ENCODE peak calls at places on chromosomes 16 and 17, in nine cellular contexts. J is A549, P is tibial nerve, H is H1, L is esophagus squamous epithelium, Q is body of pancreas, K is Peyer's patch, O is sigmoid colon, X is suprapubic skin. M is an unnamed sample.

GRCh38 chr16:57637020-57637419 is 8.6 kb downstream of the ADGRG1 start:
- DNase-seq in J (no peak), P (no peak), H (no peak), L (no peak), Q (no peak), K (no peak), O (no peak), X (no peak), M (no peak)

GRCh38 chr17:61720016-61720795 is 129.2 kb upstream of the NACA2 start:
- DNase-seq in J (no peak), P (no peak), H (no peak), L (no peak), Q (no peak), K (no peak), O (no peak), X (no peak), M (no peak)

GRCh38 chr16:58490100-58490499 is 9.8 kb upstream of the NDRG4 start:
- DNase-seq in J (no peak), P (no peak), H (no peak), L (no peak), Q (no peak), K (no peak), O (no peak), X (no peak), M (no peak)

GRCh38 chr17:77869665-77870132 is 88.8 kb upstream of the TNRC6C start:
- DNase-seq in J (no peak), P (no peak), H (no peak), L (no peak), Q (no peak), K (peak), O (no peak), X (no peak), M (no peak)

GRCh38 chr16:82535262-82535661 is 91.5 kb upstream of the CDH13 start:
- DNase-seq in J (no peak), P (no peak), H (no peak), L (no peak), Q (no peak), K (no peak), O (no peak), X (no peak), M (no peak)

GRCh38 chr17:47789611-47790520 is 31.7 kb downstream of the OSBPL7 start:
- DNase-seq in J (peak), P (no peak), H (peak), L (no peak), Q (peak), K (peak), O (no peak), X (no peak), M (peak)

GRCh38 chr17:8745586-8746500 is 1.2 kb upstream of the CCDC42 start:
- DNase-seq in J (peak), P (peak), H (peak), L (no peak), Q (peak), K (peak), O (peak), X (peak), M (peak)

GRCh38 chr16:74651841-74652240 is 14.8 kb downstream of the RFWD3 start:
- DNase-seq in J (no peak), P (no peak), H (no peak), L (no peak), Q (no peak), K (no peak), O (no peak), X (no peak), M (no peak)

GRCh38 chr17:71922439-71922838 is 198.4 kb upstream of the SOX9 start:
- DNase-seq in J (no peak), P (no peak), H (no peak), L (no peak), Q (no peak), K (no peak), O (no peak), X (no peak), M (no peak)

GRCh38 chr17:13743906-13744305 is 142.2 kb upstream of the HS3ST3A1 start:
- DNase-seq in J (no peak), P (no peak), H (no peak), L (no peak), Q (no peak), K (no peak), O (no peak), X (no peak), M (no peak)

GRCh38 chr17:79183221-79184158 is 108.9 kb downstream of the ENGASE start:
- DNase-seq in J (peak), P (no peak), H (peak), L (no peak), Q (no peak), K (no peak), O (no peak), X (no peak), M (no peak)

GRCh38 chr17:72978593-72979218 is 113.8 kb downstream of the SLC39A11 start:
- DNase-seq in J (no peak), P (no peak), H (no peak), L (no peak), Q (no peak), K (no peak), O (no peak), X (no peak), M (no peak)

GRCh38 chr17:50925296-50925891 is 59.2 kb upstream of the TOB1 start:
- DNase-seq in J (no peak), P (no peak), H (no peak), L (no peak), Q (no peak), K (no peak), O (no peak), X (no peak), M (no peak)

GRCh38 chr17:56870163-56870651 is 36.3 kb downstream of the DGKE start:
- DNase-seq in J (no peak), P (no peak), H (no peak), L (no peak), Q (no peak), K (no peak), O (no peak), X (no peak), M (no peak)

GRCh38 chr16:27365142-27366089 is 36.6 kb upstream of the IL21R start:
- DNase-seq in J (no peak), P (no peak), H (no peak), L (no peak), Q (no peak), K (no peak), O (no peak), X (no peak), M (no peak)

GRCh38 chr16:31135535-31136286 is at the start of gene PRSS8:
- DNase-seq in J (no peak), P (no peak), H (peak), L (no peak), Q (peak), K (peak), O (no peak), X (no peak), M (peak)

GRCh38 chr16:67397812-67398545 is 4.7 kb upstream of the TPPP3 start:
- DNase-seq in J (no peak), P (no peak), H (no peak), L (no peak), Q (no peak), K (no peak), O (no peak), X (peak), M (no peak)

GRCh38 chr16:84942786-84943185 is 68.5 kb downstream of the ZDHHC7 start:
- DNase-seq in J (no peak), P (no peak), H (no peak), L (no peak), Q (no peak), K (no peak), O (no peak), X (no peak), M (no peak)

GRCh38 chr16:49980166-49980565 is 44.9 kb upstream of the CNEP1R1 start:
- DNase-seq in J (no peak), P (no peak), H (no peak), L (no peak), Q (no peak), K (no peak), O (no peak), X (no peak), M (no peak)

GRCh38 chr17:71741836-71742235 is 379.0 kb upstream of the SOX9 start:
- DNase-seq in J (no peak), P (no peak), H (no peak), L (no peak), Q (no peak), K (no peak), O (no peak), X (no peak), M (no peak)

GRCh38 chr17:63698381-63698885 is 1.5 kb downstream of the LIMD2 start:
- DNase-seq in J (no peak), P (no peak), H (peak), L (no peak), Q (no peak), K (peak), O (no peak), X (no peak), M (no peak)

GRCh38 chr16:83967091-83967490 is 953 bp upstream of the NECAB2 start:
- DNase-seq in J (no peak), P (no peak), H (no peak), L (no peak), Q (no peak), K (no peak), O (no peak), X (peak), M (no peak)

GRCh38 chr16:77584205-77584859 is 138.0 kb upstream of the NUDT7 start:
- DNase-seq in J (peak), P (no peak), H (peak), L (no peak), Q (peak), K (peak), O (no peak), X (no peak), M (peak)

GRCh38 chr17:46793541-46793940 is 25.0 kb downstream of the WNT3 start:
- DNase-seq in J (no peak), P (no peak), H (no peak), L (no peak), Q (no peak), K (no peak), O (no peak), X (no peak), M (no peak)

GRCh38 chr16:11060856-11061255 is 116.5 kb downstream of the CLEC16A start:
- DNase-seq in J (no peak), P (no peak), H (no peak), L (no peak), Q (no peak), K (peak), O (peak), X (peak), M (no peak)

DNA sequence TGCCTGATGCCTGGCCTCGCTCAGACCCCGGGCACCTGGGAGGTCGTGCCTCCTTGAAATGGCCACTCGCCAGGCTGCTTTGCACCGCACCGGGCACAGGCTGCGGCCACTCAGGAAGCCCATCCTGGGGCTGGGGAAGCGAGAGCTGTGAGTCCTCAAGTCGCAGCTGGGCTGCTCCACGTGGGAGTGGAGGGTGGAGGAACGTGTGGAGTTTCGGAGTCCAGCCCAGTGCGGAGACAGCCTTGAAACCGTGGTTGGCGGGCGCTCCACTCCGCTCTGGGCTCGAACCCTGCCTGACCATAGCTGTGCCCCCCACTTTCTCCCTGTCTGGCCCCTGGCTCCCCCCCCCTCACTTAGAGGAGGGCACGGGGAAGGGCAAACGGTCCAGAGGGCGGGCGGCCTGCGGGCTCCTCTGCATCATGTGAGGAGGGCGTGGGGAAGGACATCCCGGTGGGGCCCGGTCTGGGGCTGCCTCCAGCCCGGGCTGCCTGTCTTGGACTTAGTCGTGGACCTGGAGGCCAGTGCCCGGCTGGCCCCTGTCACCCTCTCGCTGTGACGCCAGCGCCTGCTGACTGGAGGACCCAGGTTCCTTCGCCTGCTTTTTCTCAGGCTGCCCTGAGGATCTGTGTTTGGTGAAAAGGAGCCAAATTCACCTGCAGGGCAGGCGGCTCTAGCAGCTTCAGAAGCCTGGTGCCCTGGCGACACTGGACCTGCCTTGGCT is 2.5 kb downstream of the UBE2I start:
- DNase-seq in J (no peak), P (no peak), H (no peak), L (no peak), Q (no peak), K (no peak), O (no peak), X (no peak), M (no peak)
- H3K27ac ChIP-seq in J (no peak), P (peak), H (peak), L (peak), Q (no peak), K (no peak), O (peak), X (no peak), M (peak)

DNA sequence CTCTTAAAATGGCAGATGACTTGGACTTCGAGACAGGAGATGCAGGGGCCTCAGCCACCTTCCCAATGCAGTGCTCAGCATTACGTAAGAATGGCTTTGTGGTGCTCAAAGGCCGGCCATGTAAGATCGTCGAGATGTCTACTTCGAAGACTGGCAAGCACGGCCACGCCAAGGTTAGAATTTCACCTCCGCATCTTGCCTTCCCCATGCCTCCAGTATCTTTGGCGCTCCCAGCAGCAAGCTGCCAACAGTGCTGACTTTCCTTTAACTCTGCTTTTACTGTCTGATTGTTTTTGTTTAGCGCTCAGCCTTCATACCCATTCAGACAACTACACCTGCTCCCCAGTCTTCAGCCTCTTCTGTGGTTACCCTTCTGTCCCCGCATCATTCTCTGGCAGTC is 2.2 kb downstream of the EIF5A start:
- DNase-seq in J (no peak), P (no peak), H (no peak), L (no peak), Q (no peak), K (no peak), O (no peak), X (no peak), M (no peak)
- TF ChIP-seq POLR2A in J (no peak), P (no peak), H (no peak), L (no peak), Q (peak), K (no peak), O (no peak), X (no peak), M (no peak)

GRCh38 chr17:15920758-15921239 is 24.1 kb upstream of the ADORA2B start:
- DNase-seq in J (peak), P (no peak), H (no peak), L (no peak), Q (no peak), K (no peak), O (peak), X (no peak), M (no peak)
- H3K27ac ChIP-seq in J (peak), P (no peak), H (no peak), L (no peak), Q (no peak), K (no peak), O (no peak), X (no peak), M (no peak)

GRCh38 chr16:79264237-79265104 is 336.1 kb downstream of the MAF start:
- DNase-seq in J (no peak), P (no peak), H (no peak), L (no peak), Q (no peak), K (no peak), O (no peak), X (no peak), M (no peak)
- TF ChIP-seq POLR2A in J (no peak), P (no peak), H (no peak), L (no peak), Q (no peak), K (no peak), O (no peak), X (no peak), M (no peak)

GRCh38 chr17:1709971-1710806 is at the start of gene TLCD2:
- DNase-seq in J (peak), P (peak), H (peak), L (no peak), Q (peak), K (peak), O (peak), X (peak), M (peak)
- H3K27ac ChIP-seq in J (peak), P (peak), H (no peak), L (peak), Q (peak), K (peak), O (peak), X (peak), M (peak)

GRCh38 chr17:27494192-27495091 is 38.2 kb downstream of the KSR1 start:
- DNase-seq in J (peak), P (peak), H (no peak), L (no peak), Q (peak), K (peak), O (peak), X (peak), M (peak)
- TF ChIP-seq POLR2A in J (no peak), P (no peak), H (no peak), L (no peak), Q (peak), K (peak), O (no peak), X (no peak), M (no peak)